ENCODE peak calls at places on chromosomes 12 and 14, in five cellular contexts. E is cardiac fibroblast, T is astrocyte of the cerebellum, H is AG09309, G is fibroblast of villous mesenchyme. Z is an unnamed sample.

GRCh38 chr12:110436231-110436630 is 13.9 kb downstream of the ARPC3 start:
- DNase-seq in E (peak), T (no peak), H (no peak), G (no peak), Z (peak)

GRCh38 chr12:87960557-87960956 is 68.6 kb downstream of the C12orf50 start:
- DNase-seq in E (no peak), T (no peak), H (no peak), G (no peak), Z (no peak)

GRCh38 chr14:77003960-77004710 is 24.4 kb downstream of the IRF2BPL start:
- DNase-seq in E (peak), T (no peak), H (peak), G (peak), Z (no peak)

GRCh38 chr12:25469368-25469767 is 83.7 kb downstream of the LMNTD1 start:
- DNase-seq in E (no peak), T (no peak), H (no peak), G (no peak), Z (no peak)

GRCh38 chr14:65866906-65867305 is 454.4 kb downstream of the FUT8 start:
- DNase-seq in E (no peak), T (no peak), H (no peak), G (peak), Z (no peak)

GRCh38 chr12:112406519-112407488 is 2.6 kb downstream of the RPL6 start:
- DNase-seq in E (no peak), T (no peak), H (no peak), G (no peak), Z (no peak)

GRCh38 chr14:23359722-23360447 is 5.1 kb downstream of the EFS start:
- DNase-seq in E (no peak), T (no peak), H (no peak), G (no peak), Z (no peak)

GRCh38 chr12:10641735-10642500 is 28.5 kb upstream of the MAGOHB start:
- DNase-seq in E (peak), T (no peak), H (no peak), G (peak), Z (peak)

GRCh38 chr14:75283162-75283883 is 4.7 kb downstream of the FOS start:
- DNase-seq in E (peak), T (no peak), H (no peak), G (peak), Z (peak)

GRCh38 chr14:33839193-33840076 is 111.4 kb downstream of the EGLN3 start:
- DNase-seq in E (peak), T (peak), H (no peak), G (peak), Z (peak)

GRCh38 chr12:6696690-6697583 is 3.7 kb downstream of the PIANP start:
- DNase-seq in E (no peak), T (no peak), H (no peak), G (no peak), Z (no peak)

GRCh38 chr14:22887260-22887989 is 4.4 kb downstream of the REM2 start:
- DNase-seq in E (peak), T (peak), H (no peak), G (peak), Z (peak)

GRCh38 chr12:110531741-110532333 is 29.7 kb downstream of the RAD9B start:
- DNase-seq in E (peak), T (peak), H (peak), G (peak), Z (peak)

GRCh38 chr14:39006721-39007410 is 96.2 kb downstream of the SEC23A start:
- DNase-seq in E (peak), T (no peak), H (no peak), G (peak), Z (peak)

GRCh38 chr14:56482306-56482705 is 97.3 kb upstream of the TMEM260 start:
- DNase-seq in E (peak), T (no peak), H (no peak), G (no peak), Z (peak)

GRCh38 chr14:77175843-77176242 is 5.8 kb upstream of the TMEM63C start:
- DNase-seq in E (no peak), T (no peak), H (no peak), G (no peak), Z (no peak)

DNA sequence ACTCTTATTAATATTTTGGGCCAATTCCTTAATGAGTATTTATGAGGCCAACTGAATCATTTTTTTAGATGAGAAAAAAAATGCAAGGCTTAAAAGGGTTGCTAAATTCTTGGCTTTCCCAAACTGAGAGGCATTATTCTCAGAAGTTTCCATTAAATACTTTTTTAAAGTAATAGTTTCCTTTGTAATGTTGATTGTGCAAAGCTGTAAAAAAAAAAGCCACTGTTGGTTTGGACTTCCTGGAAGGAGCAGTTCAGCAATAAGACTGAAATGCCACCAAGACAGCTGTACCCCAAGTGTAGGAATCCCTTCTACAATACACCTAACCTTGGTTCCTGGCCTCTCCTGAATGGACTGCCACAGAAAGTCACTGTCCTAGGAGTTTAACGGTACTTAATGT is 231.3 kb downstream of the MON2 start:
- DNase-seq in E (peak), T (no peak), H (no peak), G (no peak), Z (no peak)
- H3K4me3 ChIP-seq in E (no peak), T (no peak), H (no peak), G (no peak), Z (no peak)

GRCh38 chr12:57238854-57239554 is 9.5 kb downstream of the SHMT2 start:
- DNase-seq in E (peak), T (peak), H (peak), G (peak), Z (peak)

GRCh38 chr12:57236925-57237652 is 7.6 kb downstream of the SHMT2 start:
- DNase-seq in E (no peak), T (no peak), H (no peak), G (no peak), Z (no peak)

GRCh38 chr12:57237653-57237951 is 8.1 kb downstream of the SHMT2 start:
- DNase-seq in E (no peak), T (no peak), H (no peak), G (no peak), Z (no peak)

GRCh38 chr12:57239587-57240068 is 10.1 kb downstream of the SHMT2 start:
- DNase-seq in E (no peak), T (no peak), H (no peak), G (no peak), Z (no peak)

GRCh38 chr12:57237952-57238853 is 8.7 kb downstream of the SHMT2 start:
- DNase-seq in E (no peak), T (no peak), H (no peak), G (peak), Z (no peak)
- TF ChIP-seq CTCF in E (no peak), T (no peak), H (no peak), G (no peak), Z (no peak)

GRCh38 chr14:88326352-88327103 is 3.5 kb upstream of the KCNK10 start:
- DNase-seq in E (no peak), T (no peak), H (no peak), G (no peak), Z (peak)
- H3K4me3 ChIP-seq in E (no peak), T (no peak), H (no peak), G (no peak), Z (no peak)

GRCh38 chr12:122978507-122978955 is 1.9 kb upstream of the ARL6IP4 start:
- DNase-seq in E (no peak), T (no peak), H (no peak), G (no peak), Z (no peak)
- TF ChIP-seq CTCF in E (no peak), T (no peak), H (no peak), G (no peak), Z (no peak)

GRCh38 chr14:103127356-103127755 is 4.1 kb downstream of the TNFAIP2 start:
- DNase-seq in E (no peak), T (no peak), H (no peak), G (no peak), Z (no peak)
- H3K4me3 ChIP-seq in E (no peak), T (no peak), H (no peak), G (no peak), Z (no peak)

GRCh38 chr14:36944307-36945010 is 227.9 kb downstream of the SLC25A21 start:
- DNase-seq in E (no peak), T (no peak), H (no peak), G (peak), Z (peak)

GRCh38 chr14:36940476-36940875 is 231.9 kb downstream of the SLC25A21 start:
- DNase-seq in E (no peak), T (no peak), H (no peak), G (no peak), Z (no peak)

GRCh38 chr14:36939265-36939664 is 233.1 kb downstream of the SLC25A21 start:
- DNase-seq in E (no peak), T (no peak), H (no peak), G (no peak), Z (no peak)

GRCh38 chr14:36941783-36942521 is 230.5 kb downstream of the SLC25A21 start:
- DNase-seq in E (peak), T (peak), H (no peak), G (peak), Z (peak)

DNA sequence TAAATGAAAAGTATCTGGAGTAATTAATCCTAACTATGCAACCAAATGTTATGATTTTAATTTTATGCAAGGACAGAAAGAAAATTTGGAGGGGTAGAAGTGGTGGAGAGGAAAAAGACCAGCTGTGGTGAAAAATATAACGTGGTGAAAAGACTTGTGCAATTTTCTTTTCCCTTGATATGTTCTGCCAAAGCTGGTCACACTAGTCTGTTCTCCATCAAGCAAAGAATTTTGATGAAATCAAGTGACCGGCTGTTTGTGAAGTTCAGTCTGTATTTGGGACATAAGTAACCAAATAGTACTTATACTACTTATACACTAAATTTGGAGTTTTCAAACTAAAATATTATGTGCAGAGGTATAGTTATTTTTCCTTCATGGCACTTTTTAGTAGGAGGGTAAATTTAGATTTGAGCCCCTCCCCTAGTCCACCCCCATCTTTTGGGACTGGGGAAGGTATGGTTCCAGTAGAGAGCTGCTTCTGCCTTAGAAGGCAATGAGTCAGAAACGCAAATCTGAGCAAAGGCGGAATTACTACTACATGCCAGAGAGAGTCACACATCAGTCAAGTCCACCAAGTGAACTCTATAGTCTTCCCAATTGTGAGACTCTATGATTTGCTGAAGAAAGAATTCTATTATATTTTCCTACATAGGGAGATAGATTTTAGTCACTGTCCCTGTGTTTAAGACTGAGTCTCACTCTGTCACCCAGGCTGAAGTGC is 229.7 kb downstream of the SLC25A21 start:
- DNase-seq in E (no peak), T (no peak), H (no peak), G (no peak), Z (peak)
- TF ChIP-seq CTCF in E (no peak), T (no peak), H (no peak), G (no peak), Z (no peak)

GRCh38 chr12:89453579-89453978 is 71.0 kb downstream of the GALNT4 start:
- DNase-seq in E (peak), T (no peak), H (peak), G (peak), Z (peak)
- H3K4me3 ChIP-seq in E (no peak), T (no peak), H (no peak), G (no peak), Z (no peak)

GRCh38 chr14:62585247-62585646 is 460.0 kb downstream of the KCNH5 start:
- DNase-seq in E (no peak), T (no peak), H (no peak), G (no peak), Z (no peak)
- TF ChIP-seq CTCF in E (no peak), T (no peak), H (no peak), G (no peak), Z (no peak)

Z was measured in choroid plexus epithelial cell.